ENCODE peak calls at places on chromosome 19, in six cellular contexts. F is stimulated activated CD4-positive, alpha-beta T cell treated with anti-CD3 and anti-CD28 coated beads, TNF-alpha, amount 100 ng/mL, for 1 hour; M is HFF-Myc; H is CD8-positive, alpha-beta memory T cell; U is cardiac muscle cell; I is SHP77. P is an unnamed sample.

GRCh38 chr19:27675771-27676170 is 1537.2 kb downstream of the UQCRFS1 start:
- DNase-seq in F (no peak), M (no peak), H (no peak), U (no peak), I (no peak), P (no peak)

GRCh38 chr19:791605-792360 is 5.5 kb upstream of the PTBP1 start:
- DNase-seq in F (no peak), M (no peak), H (no peak), U (peak; percentile 62), I (no peak), P (no peak)

GRCh38 chr19:46355234-46355990 is 8.5 kb downstream of the PPP5C start:
- DNase-seq in F (no peak), M (no peak), H (no peak), U (no peak), I (no peak), P (no peak)

GRCh38 chr19:44951179-44952159 is 3.7 kb upstream of the CLPTM1 start:
- DNase-seq in F (no peak), M (peak; percentile 58), H (peak; percentile 62), U (peak; percentile 89), I (peak; percentile 67), P (peak; percentile 73)

GRCh38 chr19:51531349-51532315 is at the start of gene SIGLEC6:
- DNase-seq in F (no peak), M (no peak), H (no peak), U (no peak), I (no peak), P (no peak)

GRCh38 chr19:42286349-42287016 is 15.4 kb upstream of the PRR19 start:
- DNase-seq in F (no peak), M (no peak), H (no peak), U (peak; percentile 61), I (no peak), P (no peak)

GRCh38 chr19:49741210-49741844 is 21.8 kb downstream of the TSKS start:
- DNase-seq in F (no peak), M (no peak), H (no peak), U (no peak), I (no peak), P (no peak)

GRCh38 chr19:12884926-12885748 is 1.9 kb downstream of the KLF1 start:
- DNase-seq in F (peak; percentile 85), M (no peak), H (peak; percentile 82), U (peak; percentile 68), I (peak; percentile 78), P (peak; percentile 95)

GRCh38 chr19:1407662-1408299 is 395 bp downstream of the DAZAP1 start:
- DNase-seq in F (peak; percentile 41), M (no peak), H (peak; percentile 45), U (no peak), I (no peak), P (no peak)

GRCh38 chr19:49515767-49516166 is 3.3 kb downstream of the FCGRT start:
- DNase-seq in F (no peak), M (no peak), H (no peak), U (peak; percentile 73), I (no peak), P (no peak)

GRCh38 chr19:48608798-48609263 is 2.3 kb downstream of the SPACA4 start:
- DNase-seq in F (no peak), M (no peak), H (peak; percentile 36), U (peak; percentile 52), I (peak; percentile 68), P (peak; percentile 53)

GRCh38 chr19:30669329-30670010 is 297.3 kb downstream of the ZNF536 start:
- DNase-seq in F (peak; percentile 35), M (no peak), H (peak; percentile 10), U (peak; percentile 43), I (peak; percentile 12), P (peak; percentile 4)

GRCh38 chr19:46861691-46862503 is 1.1 kb downstream of the ARHGAP35 start:
- DNase-seq in F (no peak), M (no peak), H (no peak), U (no peak), I (no peak), P (peak; percentile 32)

GRCh38 chr19:56942749-56943148 is 102.2 kb upstream of the PEG3 start:
- DNase-seq in F (no peak), M (no peak), H (no peak), U (peak; percentile 1), I (no peak), P (no peak)

GRCh38 chr19:38218204-38218603 is 5.8 kb downstream of the DPF1 start:
- DNase-seq in F (no peak), M (no peak), H (no peak), U (no peak), I (no peak), P (no peak)

GRCh38 chr19:11041966-11042627 is 47.2 kb upstream of the LDLR start:
- DNase-seq in F (no peak), M (no peak), H (no peak), U (no peak), I (no peak), P (no peak)

GRCh38 chr19:29965529-29965928 is 23.5 kb downstream of the URI1 start:
- DNase-seq in F (no peak), M (no peak), H (no peak), U (no peak), I (no peak), P (no peak)

GRCh38 chr19:34513767-34514166 is 32.2 kb downstream of the WTIP start:
- DNase-seq in F (no peak), M (no peak), H (no peak), U (no peak), I (no peak), P (no peak)

GRCh38 chr19:16380943-16381755 is 56.5 kb downstream of the KLF2 start:
- DNase-seq in F (no peak), M (no peak), H (no peak), U (no peak), I (no peak), P (no peak)

GRCh38 chr19:926595-927043 is 784 bp downstream of the ARID3A start:
- DNase-seq in F (no peak), M (no peak), H (no peak), U (peak; percentile 65), I (no peak), P (no peak)

GRCh38 chr19:32418155-32418554 is 12.6 kb downstream of the DPY19L3 start:
- DNase-seq in F (no peak), M (no peak), H (no peak), U (no peak), I (no peak), P (no peak)

GRCh38 chr19:40006273-40006691 is 9.4 kb downstream of the ZNF546 start:
- DNase-seq in F (no peak), M (peak; percentile 73), H (no peak), U (peak; percentile 65), I (no peak), P (no peak)

GRCh38 chr19:690203-690602 is 5.0 kb downstream of the PRSS57 start:
- DNase-seq in F (no peak), M (no peak), H (no peak), U (no peak), I (no peak), P (no peak)

GRCh38 chr19:495047-495439 is 1.2 kb upstream of the MADCAM1 start:
- DNase-seq in F (no peak), M (no peak), H (no peak), U (no peak), I (no peak), P (no peak)

GRCh38 chr19:4018140-4018613 is 10.6 kb downstream of the PIAS4 start:
- DNase-seq in F (no peak), M (no peak), H (no peak), U (no peak), I (no peak), P (no peak)